ENCODE peak calls at places on chromosomes 7 and 10, in six cellular contexts. One of them, this sample, is unnamed.

GRCh38 chr7:22730921-22731654 is 4.1 kb downstream of the IL6 start:
- DNase-seq in AG08395: peak; percentile 78
- DNase-seq in GM12864: no peak
- DNase-seq in NCI-H1092: no peak
- DNase-seq in HT1080: peak; percentile 92
- DNase-seq in thoracic aorta: no peak
- DNase-seq in this sample: no peak

GRCh38 chr7:79820387-79820786 is 314.2 kb upstream of the GNAI1 start:
- DNase-seq in AG08395: peak; percentile 26
- DNase-seq in GM12864: no peak
- DNase-seq in NCI-H1092: peak; percentile 84
- DNase-seq in HT1080: no peak
- DNase-seq in thoracic aorta: no peak
- DNase-seq in this sample: peak; percentile 22

GRCh38 chr7:116339564-116339963 is 129.2 kb downstream of the TES start:
- DNase-seq in AG08395: no peak
- DNase-seq in GM12864: no peak
- DNase-seq in NCI-H1092: no peak
- DNase-seq in HT1080: no peak
- DNase-seq in thoracic aorta: no peak
- DNase-seq in this sample: no peak

GRCh38 chr10:4280481-4281206 is 495.6 kb upstream of the KLF6 start:
- DNase-seq in AG08395: peak; percentile 53
- DNase-seq in GM12864: no peak
- DNase-seq in NCI-H1092: no peak
- DNase-seq in HT1080: peak; percentile 70
- DNase-seq in thoracic aorta: no peak
- DNase-seq in this sample: no peak

GRCh38 chr7:65832281-65832680 is 40.6 kb upstream of the VKORC1L1 start:
- DNase-seq in AG08395: peak; percentile 11
- DNase-seq in GM12864: no peak
- DNase-seq in NCI-H1092: no peak
- DNase-seq in HT1080: no peak
- DNase-seq in thoracic aorta: no peak
- DNase-seq in this sample: no peak

GRCh38 chr7:27154901-27155815 is 1.3 kb downstream of the HOXA7 start:
- DNase-seq in AG08395: no peak
- DNase-seq in GM12864: no peak
- DNase-seq in NCI-H1092: no peak
- DNase-seq in HT1080: no peak
- DNase-seq in thoracic aorta: no peak
- DNase-seq in this sample: peak; percentile 22

GRCh38 chr10:79093658-79094411 is 25.1 kb downstream of the ZMIZ1 start:
- DNase-seq in AG08395: no peak
- DNase-seq in GM12864: peak; percentile 57
- DNase-seq in NCI-H1092: no peak
- DNase-seq in HT1080: peak; percentile 30
- DNase-seq in thoracic aorta: no peak
- DNase-seq in this sample: no peak

GRCh38 chr10:126481181-126481580 is 92.9 kb upstream of the ADAM12 start:
- DNase-seq in AG08395: no peak
- DNase-seq in GM12864: no peak
- DNase-seq in NCI-H1092: no peak
- DNase-seq in HT1080: peak; percentile 44
- DNase-seq in thoracic aorta: no peak
- DNase-seq in this sample: no peak

GRCh38 chr7:95420996-95421846 is 13.6 kb downstream of the PON2 start:
- DNase-seq in AG08395: no peak
- DNase-seq in GM12864: no peak
- DNase-seq in NCI-H1092: no peak
- DNase-seq in HT1080: no peak
- DNase-seq in thoracic aorta: no peak
- DNase-seq in this sample: no peak

GRCh38 chr10:15084502-15084922 is 4.1 kb downstream of the ACBD7 start:
- DNase-seq in AG08395: peak; percentile 81
- DNase-seq in GM12864: no peak
- DNase-seq in NCI-H1092: no peak
- DNase-seq in HT1080: peak; percentile 91
- DNase-seq in thoracic aorta: no peak
- DNase-seq in this sample: no peak

GRCh38 chr7:158805937-158806336 is 23.4 kb downstream of the ESYT2 start:
- DNase-seq in AG08395: no peak
- DNase-seq in GM12864: no peak
- DNase-seq in NCI-H1092: no peak
- DNase-seq in HT1080: no peak
- DNase-seq in thoracic aorta: no peak
- DNase-seq in this sample: no peak

GRCh38 chr10:126521354-126521753 is 133.1 kb upstream of the ADAM12 start:
- DNase-seq in AG08395: no peak
- DNase-seq in GM12864: no peak
- DNase-seq in NCI-H1092: no peak
- DNase-seq in HT1080: peak; percentile 78
- DNase-seq in thoracic aorta: no peak
- DNase-seq in this sample: no peak

GRCh38 chr7:98282727-98283126 is 1.2 kb downstream of the BRI3 start:
- DNase-seq in AG08395: no peak
- DNase-seq in GM12864: no peak
- DNase-seq in NCI-H1092: no peak
- DNase-seq in HT1080: no peak
- DNase-seq in thoracic aorta: no peak
- DNase-seq in this sample: no peak

GRCh38 chr7:139441961-139442360 is 41.5 kb downstream of the KLRG2 start:
- DNase-seq in AG08395: no peak
- DNase-seq in GM12864: no peak
- DNase-seq in NCI-H1092: no peak
- DNase-seq in HT1080: no peak
- DNase-seq in thoracic aorta: no peak
- DNase-seq in this sample: no peak

GRCh38 chr7:1024331-1024761 is 20.0 kb upstream of the GPR146 start:
- DNase-seq in AG08395: no peak
- DNase-seq in GM12864: peak; percentile 86
- DNase-seq in NCI-H1092: no peak
- DNase-seq in HT1080: no peak
- DNase-seq in thoracic aorta: no peak
- DNase-seq in this sample: no peak

GRCh38 chr7:83648464-83649241 is at the start of gene SEMA3E:
- DNase-seq in AG08395: peak; percentile 54
- DNase-seq in GM12864: no peak
- DNase-seq in NCI-H1092: no peak
- DNase-seq in HT1080: no peak
- DNase-seq in thoracic aorta: no peak
- DNase-seq in this sample: no peak

GRCh38 chr10:68105820-68106219 is 3.5 kb upstream of the MYPN start:
- DNase-seq in AG08395: peak; percentile 60
- DNase-seq in GM12864: no peak
- DNase-seq in NCI-H1092: no peak
- DNase-seq in HT1080: peak; percentile 68
- DNase-seq in thoracic aorta: no peak
- DNase-seq in this sample: no peak

GRCh38 chr10:25101466-25101865 is 73.3 kb upstream of the GPR158 start:
- DNase-seq in AG08395: no peak
- DNase-seq in GM12864: no peak
- DNase-seq in NCI-H1092: no peak
- DNase-seq in HT1080: no peak
- DNase-seq in thoracic aorta: no peak
- DNase-seq in this sample: no peak

GRCh38 chr7:116671681-116672595 is at the start of gene MET:
- DNase-seq in AG08395: peak; percentile 84
- DNase-seq in GM12864: peak; percentile 24
- DNase-seq in NCI-H1092: peak; percentile 81
- DNase-seq in HT1080: peak; percentile 92
- DNase-seq in thoracic aorta: peak; percentile 9
- DNase-seq in this sample: no peak